ENCODE peak calls at places on chromosomes 7 and 10, in nine cellular contexts. T is HS-5; L is fibroblast of lung; M is spleen; E is activated CD4-positive, alpha-beta T cell treated with anti-CD3 and anti-CD28 coated beads, Interleukin-2, amount 10 ng/mL, durations not matched to agents 7 days and 5 days; X is transverse colon; Z is gastrocnemius medialis; J is anterior cingulate cortex; U is stimulated activated naive CD8-positive, alpha-beta T cell treated with anti-CD3 and anti-CD28 coated beads, Interleukin-15, Interleukin-2, amounts not matched to agents 100 U/mL and 50 U/mL, for 24 hours. N is an unnamed sample.

GRCh38 chr7:116441534-116441933 is 58.0 kb upstream of the CAV2 start:
- DNase-seq in T (no peak), L (no peak), M (no peak), J (no peak), Z (no peak), X (no peak), U (no peak), E (no peak), N (no peak)

GRCh38 chr7:74612015-74612829 is 45.3 kb upstream of the GTF2I start:
- DNase-seq in J (peak; percentile 35), U (no peak), X (no peak), M (no peak), Z (no peak), L (no peak), T (no peak), E (no peak), N (peak; percentile 75)

GRCh38 chr10:24310104-24310503 is 101.2 kb downstream of the KIAA1217 start:
- DNase-seq in J (no peak), L (no peak), E (no peak), M (no peak), Z (peak; percentile 77), U (no peak), T (no peak), X (no peak), N (peak; percentile 30)

GRCh38 chr10:44293842-44294241 is 91.1 kb downstream of the CXCL12 start:
- DNase-seq in J (no peak), E (no peak), X (peak; percentile 16), T (no peak), L (peak; percentile 92), Z (peak; percentile 52), M (no peak), U (no peak), N (no peak)

GRCh38 chr10:70668454-70668970 is 3.8 kb upstream of the ADAMTS14 start:
- DNase-seq in U (no peak), X (no peak), Z (no peak), E (no peak), M (peak; percentile 6), L (no peak), J (no peak), T (no peak), N (no peak)

GRCh38 chr7:5357951-5358350 is 65.7 kb downstream of the TNRC18 start:
- DNase-seq in Z (no peak), X (no peak), J (no peak), U (no peak), E (no peak), L (no peak), T (no peak), M (no peak), N (peak; percentile 77)

GRCh38 chr10:75466886-75467285 is 35.5 kb downstream of the LRMDA start:
- DNase-seq in E (no peak), X (no peak), L (no peak), J (no peak), Z (no peak), U (no peak), T (no peak), M (no peak), N (no peak)

GRCh38 chr7:24337180-24337579 is 53.2 kb downstream of the NPY start:
- DNase-seq in E (no peak), M (no peak), U (no peak), L (no peak), T (no peak), X (no peak), J (no peak), Z (no peak), N (no peak)

GRCh38 chr7:107398161-107398560 is 71.7 kb upstream of the GPR22 start:
- DNase-seq in T (no peak), M (no peak), U (no peak), X (no peak), J (no peak), E (no peak), L (no peak), Z (no peak), N (no peak)

GRCh38 chr10:77179015-77179695 is 458.5 kb downstream of the KCNMA1 start:
- DNase-seq in T (peak; percentile 73), J (peak; percentile 9), Z (peak; percentile 89), X (peak; percentile 33), E (no peak), M (no peak), U (no peak), L (peak; percentile 90), N (no peak)

GRCh38 chr10:100185364-100186252 is at the start of gene ERLIN1:
- DNase-seq in M (peak; percentile 98), J (peak; percentile 89), L (peak; percentile 90), X (peak; percentile 95), Z (peak; percentile 88), E (peak; percentile 91), U (peak; percentile 96), T (peak; percentile 57), N (peak; percentile 95)

GRCh38 chr7:114073711-114074110 is 154.9 kb upstream of the PPP1R3A start:
- DNase-seq in U (no peak), J (no peak), Z (no peak), L (no peak), E (no peak), X (no peak), M (no peak), T (no peak), N (no peak)

GRCh38 chr10:1074748-1075358 is 18.7 kb downstream of the WDR37 start:
- DNase-seq in E (no peak), J (no peak), Z (no peak), U (no peak), M (no peak), L (peak; percentile 13), X (no peak), T (no peak), N (peak; percentile 49)

GRCh38 chr10:127149613-127150081 is 46.7 kb downstream of the INSYN2A start:
- DNase-seq in Z (no peak), E (no peak), U (no peak), X (no peak), M (no peak), J (no peak), T (peak; percentile 16), L (peak; percentile 40), N (no peak)

GRCh38 chr7:114533151-114533550 is 118.5 kb downstream of the FOXP2 start:
- DNase-seq in M (no peak), L (no peak), E (no peak), T (no peak), Z (no peak), J (no peak), U (no peak), X (no peak), N (no peak)

GRCh38 chr10:124048371-124049290 is 44.8 kb downstream of the CHST15 start:
- DNase-seq in X (no peak), J (no peak), T (no peak), U (no peak), L (peak; percentile 76), Z (no peak), M (peak; percentile 66), E (no peak), N (no peak)

GRCh38 chr10:78623577-78624215 is 445.1 kb upstream of the ZMIZ1 start:
- DNase-seq in M (no peak), E (no peak), T (peak; percentile 56), U (no peak), L (peak; percentile 71), J (no peak), Z (no peak), X (peak; percentile 21), N (no peak)

GRCh38 chr7:41940760-41941343 is 238.0 kb upstream of the INHBA start:
- DNase-seq in Z (peak; percentile 53), J (peak; percentile 70), M (no peak), L (peak; percentile 84), E (peak; percentile 50), U (peak; percentile 54), T (peak; percentile 70), X (peak; percentile 68), N (peak; percentile 88)

GRCh38 chr7:5354460-5355279 is 69.0 kb downstream of the TNRC18 start:
- DNase-seq in Z (peak; percentile 70), M (no peak), T (no peak), E (no peak), J (no peak), X (peak; percentile 81), L (no peak), U (no peak), N (peak; percentile 73)

GRCh38 chr10:132844069-132844809 is 58.3 kb upstream of the NKX6-2 start:
- DNase-seq in E (no peak), Z (no peak), X (no peak), U (no peak), M (peak; percentile 31), J (no peak), L (no peak), T (no peak), N (no peak)

GRCh38 chr7:101998904-101999236 is 181.4 kb downstream of the CUX1 start:
- DNase-seq in Z (no peak), T (no peak), L (no peak), U (no peak), E (no peak), X (no peak), M (no peak), J (no peak), N (no peak)

GRCh38 chr10:12971001-12971788 is 30.3 kb downstream of the CCDC3 start:
- DNase-seq in T (no peak), E (no peak), Z (no peak), J (no peak), U (no peak), M (no peak), L (no peak), X (no peak), N (no peak)

GRCh38 chr7:67407351-67407750 is 410.7 kb downstream of the TYW1 start:
- DNase-seq in U (no peak), T (no peak), L (no peak), Z (no peak), E (no peak), X (no peak), M (peak; percentile 24), J (no peak), N (no peak)

GRCh38 chr10:97713351-97713827 is at the start of gene MARVELD1:
- DNase-seq in X (peak; percentile 70), T (peak; percentile 56), E (no peak), J (peak; percentile 27), L (peak; percentile 87), U (peak; percentile 28), M (no peak), Z (peak; percentile 45), N (peak; percentile 52)

GRCh38 chr10:11719496-11719895 is 22.7 kb upstream of the ECHDC3 start:
- DNase-seq in T (no peak), X (no peak), Z (no peak), M (no peak), E (no peak), J (no peak), U (no peak), L (no peak), N (no peak)

GRCh38 chr7:37150856-37151255 is 297.8 kb downstream of the ELMO1 start:
- DNase-seq in Z (no peak), J (no peak), E (no peak), L (no peak), X (no peak), M (no peak), U (no peak), T (no peak), N (no peak)

GRCh38 chr10:81978238-81978637 is 103.2 kb downstream of the NRG3 start:
- DNase-seq in X (no peak), M (no peak), T (no peak), E (no peak), Z (no peak), L (peak; percentile 3), U (no peak), J (no peak), N (peak; percentile 82)